ENCODE peak calls at places on chromosomes 5 and 9, in six cellular contexts. One of them, this sample, is unnamed.
A peak's percentile ranks its signal among the peaks of the same experiment; 100 is the strongest.

GRCh38 chr5:155732587-155733376 is 594.2 kb upstream of the SGCD start:
- DNase-seq in stimulated activated CD4-positive, alpha-beta T cell treated with anti-CD3 and anti-CD28 coated beads, TNF-alpha, amount 100 ng/mL, for 4 hours: no peak
- DNase-seq in NCI-H1417 treated with DMSO at 0.1 percent for 48 hours: no peak
- DNase-seq in Right ventricle myocardium inferior: no peak
- DNase-seq in Peyer's patch: no peak
- DNase-seq in IMR-90: no peak
- DNase-seq in this sample: no peak

GRCh38 chr5:7474821-7475403 is 79.0 kb downstream of the ADCY2 start:
- DNase-seq in stimulated activated CD4-positive, alpha-beta T cell treated with anti-CD3 and anti-CD28 coated beads, TNF-alpha, amount 100 ng/mL, for 4 hours: no peak
- DNase-seq in NCI-H1417 treated with DMSO at 0.1 percent for 48 hours: no peak
- DNase-seq in Right ventricle myocardium inferior: no peak
- DNase-seq in Peyer's patch: no peak
- DNase-seq in IMR-90: no peak
- DNase-seq in this sample: no peak

GRCh38 chr9:133494636-133495326 is 15.9 kb upstream of the SLC2A6 start:
- DNase-seq in stimulated activated CD4-positive, alpha-beta T cell treated with anti-CD3 and anti-CD28 coated beads, TNF-alpha, amount 100 ng/mL, for 4 hours: no peak
- DNase-seq in NCI-H1417 treated with DMSO at 0.1 percent for 48 hours: no peak
- DNase-seq in Right ventricle myocardium inferior: peak; percentile 72
- DNase-seq in Peyer's patch: no peak
- DNase-seq in IMR-90: no peak
- DNase-seq in this sample: no peak

GRCh38 chr5:133907075-133907474 is 61.4 kb downstream of the C5orf15 start:
- DNase-seq in stimulated activated CD4-positive, alpha-beta T cell treated with anti-CD3 and anti-CD28 coated beads, TNF-alpha, amount 100 ng/mL, for 4 hours: no peak
- DNase-seq in NCI-H1417 treated with DMSO at 0.1 percent for 48 hours: no peak
- DNase-seq in Right ventricle myocardium inferior: peak; percentile 82
- DNase-seq in Peyer's patch: no peak
- DNase-seq in IMR-90: no peak
- DNase-seq in this sample: no peak

GRCh38 chr5:115369430-115370144 is 73.1 kb upstream of the CCDC112 start:
- DNase-seq in stimulated activated CD4-positive, alpha-beta T cell treated with anti-CD3 and anti-CD28 coated beads, TNF-alpha, amount 100 ng/mL, for 4 hours: no peak
- DNase-seq in NCI-H1417 treated with DMSO at 0.1 percent for 48 hours: no peak
- DNase-seq in Right ventricle myocardium inferior: no peak
- DNase-seq in Peyer's patch: no peak
- DNase-seq in IMR-90: no peak
- DNase-seq in this sample: no peak

GRCh38 chr5:109161914-109162683 is 247.7 kb downstream of the PJA2 start:
- DNase-seq in stimulated activated CD4-positive, alpha-beta T cell treated with anti-CD3 and anti-CD28 coated beads, TNF-alpha, amount 100 ng/mL, for 4 hours: no peak
- DNase-seq in NCI-H1417 treated with DMSO at 0.1 percent for 48 hours: no peak
- DNase-seq in Right ventricle myocardium inferior: no peak
- DNase-seq in Peyer's patch: no peak
- DNase-seq in IMR-90: peak; percentile 71
- DNase-seq in this sample: no peak

GRCh38 chr9:214488-215448 is at the start of gene DOCK8:
- DNase-seq in stimulated activated CD4-positive, alpha-beta T cell treated with anti-CD3 and anti-CD28 coated beads, TNF-alpha, amount 100 ng/mL, for 4 hours: peak; percentile 31
- DNase-seq in NCI-H1417 treated with DMSO at 0.1 percent for 48 hours: no peak
- DNase-seq in Right ventricle myocardium inferior: peak; percentile 94
- DNase-seq in Peyer's patch: peak; percentile 72
- DNase-seq in IMR-90: no peak
- DNase-seq in this sample: peak; percentile 79

GRCh38 chr9:135500525-135501260 is at the start of gene MRPS2:
- DNase-seq in stimulated activated CD4-positive, alpha-beta T cell treated with anti-CD3 and anti-CD28 coated beads, TNF-alpha, amount 100 ng/mL, for 4 hours: peak; percentile 72
- DNase-seq in NCI-H1417 treated with DMSO at 0.1 percent for 48 hours: no peak
- DNase-seq in Right ventricle myocardium inferior: peak; percentile 94
- DNase-seq in Peyer's patch: peak; percentile 80
- DNase-seq in IMR-90: peak; percentile 81
- DNase-seq in this sample: peak; percentile 88

GRCh38 chr9:122642226-122642625 is 15.2 kb downstream of the OR1B1 start:
- DNase-seq in stimulated activated CD4-positive, alpha-beta T cell treated with anti-CD3 and anti-CD28 coated beads, TNF-alpha, amount 100 ng/mL, for 4 hours: no peak
- DNase-seq in NCI-H1417 treated with DMSO at 0.1 percent for 48 hours: no peak
- DNase-seq in Right ventricle myocardium inferior: no peak
- DNase-seq in Peyer's patch: no peak
- DNase-seq in IMR-90: no peak
- DNase-seq in this sample: no peak

GRCh38 chr9:131271506-131271931 is 4.8 kb downstream of the FAM78A start:
- DNase-seq in stimulated activated CD4-positive, alpha-beta T cell treated with anti-CD3 and anti-CD28 coated beads, TNF-alpha, amount 100 ng/mL, for 4 hours: no peak
- DNase-seq in NCI-H1417 treated with DMSO at 0.1 percent for 48 hours: no peak
- DNase-seq in Right ventricle myocardium inferior: peak; percentile 52
- DNase-seq in Peyer's patch: no peak
- DNase-seq in IMR-90: no peak
- DNase-seq in this sample: no peak

GRCh38 chr5:32223972-32224608 is 50.0 kb upstream of the GOLPH3 start:
- DNase-seq in stimulated activated CD4-positive, alpha-beta T cell treated with anti-CD3 and anti-CD28 coated beads, TNF-alpha, amount 100 ng/mL, for 4 hours: no peak
- DNase-seq in NCI-H1417 treated with DMSO at 0.1 percent for 48 hours: no peak
- DNase-seq in Right ventricle myocardium inferior: no peak
- DNase-seq in Peyer's patch: no peak
- DNase-seq in IMR-90: peak; percentile 75
- DNase-seq in this sample: no peak

GRCh38 chr5:39578887-39579497 is 154.2 kb upstream of the DAB2 start:
- DNase-seq in stimulated activated CD4-positive, alpha-beta T cell treated with anti-CD3 and anti-CD28 coated beads, TNF-alpha, amount 100 ng/mL, for 4 hours: no peak
- DNase-seq in NCI-H1417 treated with DMSO at 0.1 percent for 48 hours: no peak
- DNase-seq in Right ventricle myocardium inferior: no peak
- DNase-seq in Peyer's patch: no peak
- DNase-seq in IMR-90: peak; percentile 49
- DNase-seq in this sample: no peak

GRCh38 chr9:98099346-98099745 is 19.7 kb downstream of the TRIM14 start:
- DNase-seq in stimulated activated CD4-positive, alpha-beta T cell treated with anti-CD3 and anti-CD28 coated beads, TNF-alpha, amount 100 ng/mL, for 4 hours: no peak
- DNase-seq in NCI-H1417 treated with DMSO at 0.1 percent for 48 hours: no peak
- DNase-seq in Right ventricle myocardium inferior: no peak
- DNase-seq in Peyer's patch: no peak
- DNase-seq in IMR-90: no peak
- DNase-seq in this sample: no peak

GRCh38 chr5:112742424-112742823 is 4.7 kb downstream of the APC start:
- DNase-seq in stimulated activated CD4-positive, alpha-beta T cell treated with anti-CD3 and anti-CD28 coated beads, TNF-alpha, amount 100 ng/mL, for 4 hours: no peak
- DNase-seq in NCI-H1417 treated with DMSO at 0.1 percent for 48 hours: no peak
- DNase-seq in Right ventricle myocardium inferior: no peak
- DNase-seq in Peyer's patch: no peak
- DNase-seq in IMR-90: no peak
- DNase-seq in this sample: no peak

GRCh38 chr5:133381041-133381440 is 231.3 kb downstream of the FSTL4 start:
- DNase-seq in stimulated activated CD4-positive, alpha-beta T cell treated with anti-CD3 and anti-CD28 coated beads, TNF-alpha, amount 100 ng/mL, for 4 hours: no peak
- DNase-seq in NCI-H1417 treated with DMSO at 0.1 percent for 48 hours: no peak
- DNase-seq in Right ventricle myocardium inferior: no peak
- DNase-seq in Peyer's patch: no peak
- DNase-seq in IMR-90: no peak
- DNase-seq in this sample: no peak

GRCh38 chr9:129166962-129167557 is 11.0 kb downstream of the IER5L start:
- DNase-seq in stimulated activated CD4-positive, alpha-beta T cell treated with anti-CD3 and anti-CD28 coated beads, TNF-alpha, amount 100 ng/mL, for 4 hours: no peak
- DNase-seq in NCI-H1417 treated with DMSO at 0.1 percent for 48 hours: peak; percentile 33
- DNase-seq in Right ventricle myocardium inferior: peak; percentile 78
- DNase-seq in Peyer's patch: peak; percentile 37
- DNase-seq in IMR-90: peak; percentile 80
- DNase-seq in this sample: peak; percentile 91

GRCh38 chr5:66223637-66224036 is 79.5 kb downstream of the SREK1 start:
- DNase-seq in stimulated activated CD4-positive, alpha-beta T cell treated with anti-CD3 and anti-CD28 coated beads, TNF-alpha, amount 100 ng/mL, for 4 hours: no peak
- DNase-seq in NCI-H1417 treated with DMSO at 0.1 percent for 48 hours: no peak
- DNase-seq in Right ventricle myocardium inferior: no peak
- DNase-seq in Peyer's patch: no peak
- DNase-seq in IMR-90: no peak
- DNase-seq in this sample: no peak

GRCh38 chr9:136952354-136952855 is 332 bp downstream of the LCN12 start:
- DNase-seq in stimulated activated CD4-positive, alpha-beta T cell treated with anti-CD3 and anti-CD28 coated beads, TNF-alpha, amount 100 ng/mL, for 4 hours: no peak
- DNase-seq in NCI-H1417 treated with DMSO at 0.1 percent for 48 hours: no peak
- DNase-seq in Right ventricle myocardium inferior: peak; percentile 66
- DNase-seq in Peyer's patch: no peak
- DNase-seq in IMR-90: no peak
- DNase-seq in this sample: no peak